ENCODE peak calls at places on chromosomes 5 and 9, in five cellular contexts. K is IMR-90, D is H1, V is neuronal stem cell, J is mesenchymal stem cell. P is an unnamed sample.

GRCh38 chr5:113331201-113331551 is 103.6 kb downstream of the TSSK1B start:
- DNase-seq in J (peak), V (no peak), D (no peak), K (peak), P (no peak)

GRCh38 chr9:36161187-36161586 is 8.0 kb upstream of the CCIN start:
- DNase-seq in D (no peak), J (peak), V (no peak), K (peak), P (no peak)

GRCh38 chr5:52856564-52856963 is 68.8 kb downstream of the ITGA1 start:
- DNase-seq in K (peak), D (no peak), J (peak), V (no peak), P (no peak)

GRCh38 chr9:121684381-121685145 is 33.1 kb downstream of the DAB2IP start:
- DNase-seq in K (no peak), V (peak), J (peak), D (no peak), P (peak)

GRCh38 chr9:16247188-16247875 is 623.1 kb downstream of the BNC2 start:
- DNase-seq in V (no peak), J (no peak), D (no peak), K (peak), P (peak)

GRCh38 chr9:23464275-23464674 is 361.8 kb downstream of the ELAVL2 start:
- DNase-seq in D (no peak), J (no peak), K (no peak), V (no peak), P (no peak)

GRCh38 chr9:135165003-135165711 is 77.7 kb downstream of the OLFM1 start:
- DNase-seq in K (no peak), D (no peak), V (no peak), J (no peak), P (no peak)

GRCh38 chr9:130599625-130600024 is 20.2 kb downstream of the FUBP3 start:
- DNase-seq in V (no peak), J (no peak), K (no peak), D (no peak), P (peak)

GRCh38 chr5:53479656-53480473 is 564 bp upstream of the FST start:
- DNase-seq in D (no peak), K (peak), V (peak), J (peak), P (peak)

GRCh38 chr9:87259543-87259942 is 238.1 kb upstream of the DAPK1 start:
- DNase-seq in D (no peak), V (no peak), K (no peak), J (no peak), P (no peak)

GRCh38 chr5:54062958-54063357 is 247.4 kb downstream of the ARL15 start:
- DNase-seq in J (peak), V (no peak), K (peak), D (no peak), P (no peak)

GRCh38 chr5:58460727-58461286 is 921 bp upstream of the PLK2 start:
- DNase-seq in D (peak), J (peak), K (peak), V (peak), P (peak)
- H3K14ac ChIP-seq in D (no peak), J (no peak), K (peak), V (no peak), P (no peak)

DNA sequence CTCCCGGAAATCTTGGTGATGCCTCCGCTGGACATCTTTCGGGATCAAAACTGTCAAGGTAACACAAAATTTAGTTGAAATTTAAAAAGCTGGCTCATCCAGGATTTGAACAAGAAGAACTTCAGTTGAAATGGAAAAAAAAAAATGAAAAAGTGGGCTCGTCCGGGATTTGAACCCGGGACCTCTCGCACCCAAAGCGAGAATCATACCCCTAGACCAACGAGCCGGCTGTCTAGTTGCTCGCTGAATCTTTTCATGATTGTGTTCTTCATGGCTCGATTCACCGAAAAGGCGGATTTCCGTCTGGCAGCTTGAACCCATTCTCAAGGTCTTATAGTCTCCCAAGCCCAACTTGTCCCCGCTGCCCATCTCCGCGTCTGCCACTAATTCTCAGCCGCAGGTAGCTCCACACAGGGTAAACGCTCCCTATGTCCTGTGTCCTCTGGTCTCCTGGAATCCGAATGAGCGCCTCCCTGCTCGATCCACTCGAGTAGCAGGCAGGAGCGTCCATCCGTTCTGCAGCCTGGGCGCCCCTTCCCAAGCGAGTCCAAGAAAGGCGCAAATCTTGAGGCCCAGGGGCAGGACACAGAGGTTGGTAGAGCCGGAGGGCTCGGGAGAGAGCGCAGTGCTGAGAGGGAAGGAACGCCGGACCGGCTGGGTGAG is 16.2 kb downstream of the TRIM7 start:
- DNase-seq in V (peak), K (peak), D (no peak), J (peak), P (peak)
- H3K14ac ChIP-seq in V (no peak), K (peak), D (no peak), J (no peak), P (no peak)

DNA sequence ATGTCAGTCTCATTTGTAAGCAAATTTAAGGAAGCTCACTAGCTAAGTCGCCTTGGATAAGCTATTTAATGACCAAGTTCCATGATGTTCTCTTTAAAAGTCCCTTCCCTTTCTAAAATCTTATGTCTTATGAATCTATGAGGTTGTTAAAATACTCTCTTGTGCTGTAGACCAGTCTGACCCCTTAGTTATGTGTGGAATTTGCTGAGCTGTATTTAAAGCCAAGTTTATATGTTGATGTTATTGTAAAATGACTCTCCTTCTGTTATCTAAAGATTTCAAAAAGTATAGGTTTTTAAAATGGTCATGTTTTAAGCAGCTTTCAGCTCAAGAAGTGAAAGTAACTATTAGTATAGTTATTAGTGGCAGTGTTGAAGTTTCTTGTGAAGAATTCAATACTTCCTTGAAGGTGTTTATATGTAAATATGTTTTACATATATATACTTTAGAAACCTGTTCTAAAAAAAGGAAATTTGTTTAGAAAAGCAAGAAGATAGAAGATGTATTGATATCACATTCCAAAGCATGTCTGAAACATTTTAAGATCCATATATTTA is 92.2 kb downstream of the CDC42SE2 start:
- DNase-seq in J (peak), V (no peak), K (peak), D (no peak), P (no peak)
- H3K14ac ChIP-seq in J (no peak), V (no peak), K (no peak), D (no peak), P (no peak)

GRCh38 chr5:55934720-55935119 is 60.0 kb downstream of the IL6ST start:
- DNase-seq in J (no peak), V (no peak), D (no peak), K (no peak), P (no peak)
- H3K14ac ChIP-seq in J (no peak), V (no peak), D (no peak), K (no peak), P (no peak)

GRCh38 chr5:132748522-132749000 is 1.3 kb downstream of the CCNI2 start:
- DNase-seq in D (no peak), V (no peak), J (no peak), K (no peak), P (no peak)
- H3K14ac ChIP-seq in D (no peak), V (no peak), J (no peak), K (no peak), P (no peak)

GRCh38 chr5:87266914-87267573 is 639 bp upstream of the RASA1 start:
- DNase-seq in K (no peak), J (no peak), D (no peak), V (no peak), P (no peak)
- H3K14ac ChIP-seq in K (peak), J (no peak), D (no peak), V (no peak), P (peak)

DNA sequence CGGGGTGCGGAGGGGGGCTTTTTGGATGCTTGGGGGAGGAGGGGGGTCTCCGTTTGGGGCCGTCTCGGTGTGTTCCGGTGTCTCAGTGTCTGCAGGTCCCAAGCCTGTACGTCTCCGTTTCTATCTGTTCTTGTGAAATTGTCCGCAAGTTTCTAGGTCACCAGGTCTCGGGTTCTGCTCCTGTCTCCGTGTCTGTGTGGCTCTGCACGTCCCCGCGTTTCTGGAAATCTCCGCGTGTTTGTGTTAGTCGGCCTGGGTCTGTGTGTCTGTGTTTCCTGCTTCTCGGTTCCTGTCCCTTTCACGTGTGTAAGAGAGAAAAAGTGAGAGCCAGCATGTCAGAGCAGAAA is 947 bp downstream of the COL27A1 start:
- DNase-seq in J (no peak), D (no peak), K (no peak), V (no peak), P (no peak)
- H3K14ac ChIP-seq in J (no peak), D (no peak), K (peak), V (peak), P (no peak)

DNA sequence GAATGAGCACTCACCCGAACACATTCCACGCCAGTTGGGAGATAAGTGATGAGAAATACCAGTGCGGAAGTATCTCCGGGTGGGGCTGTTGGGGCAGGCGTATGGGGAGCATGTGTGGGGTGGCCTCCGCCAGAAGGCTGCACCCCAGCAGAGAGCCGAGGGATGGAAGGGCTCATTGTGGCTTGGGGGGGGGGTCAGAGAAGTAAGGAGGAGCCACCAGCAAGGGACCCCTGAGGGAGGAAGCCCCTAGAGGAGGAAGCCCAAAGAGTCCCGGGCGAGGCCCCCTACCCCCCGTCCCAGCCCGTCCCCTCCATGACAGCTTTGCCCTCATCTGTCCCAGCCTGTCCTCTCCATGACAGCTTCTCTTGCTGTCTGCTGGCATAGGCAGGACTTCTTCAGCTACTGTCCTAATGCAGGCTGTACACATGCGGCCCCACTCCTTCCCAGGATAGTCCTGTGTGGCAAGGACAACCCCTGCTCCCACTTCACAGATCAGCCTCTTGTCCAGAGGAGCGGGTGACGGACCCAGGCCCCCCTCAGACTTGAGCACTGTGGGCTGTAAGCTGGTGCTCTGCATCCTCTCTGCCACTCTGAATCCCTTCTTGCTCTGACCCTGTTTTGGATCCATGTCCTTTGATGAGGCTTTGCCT is 239.6 kb downstream of the CACNA1B start:
- DNase-seq in D (no peak), J (no peak), K (no peak), V (no peak), P (peak)
- H3K14ac ChIP-seq in D (no peak), J (no peak), K (no peak), V (no peak), P (no peak)

GRCh38 chr9:89794918-89795317 is 190.1 kb downstream of the GADD45G start:
- DNase-seq in J (no peak), K (no peak), V (no peak), D (no peak), P (no peak)
- H3K14ac ChIP-seq in J (no peak), K (no peak), V (peak), D (no peak), P (no peak)

P was measured in H9.